ENCODE peak calls at places on chromosome 9, in four cellular contexts. One of them, this sample, is unnamed.

GRCh38 chr9:128006360-128007024 is 25.7 kb upstream of the EEIG1 start:
- DNase-seq in upper lobe of right lung: no peak
- DNase-seq in astrocyte: peak; percentile 31
- DNase-seq in lower lobe of right lung: no peak
- DNase-seq in this sample: no peak

GRCh38 chr9:91972711-91973110 is 22.7 kb upstream of the ROR2 start:
- DNase-seq in upper lobe of right lung: no peak
- DNase-seq in astrocyte: no peak
- DNase-seq in lower lobe of right lung: no peak
- DNase-seq in this sample: no peak

GRCh38 chr9:110919609-110920008 is 118.7 kb downstream of the LPAR1 start:
- DNase-seq in upper lobe of right lung: no peak
- DNase-seq in astrocyte: peak; percentile 79
- DNase-seq in lower lobe of right lung: no peak
- DNase-seq in this sample: no peak

GRCh38 chr9:110351009-110351467 is 13.4 kb upstream of the TXNDC8 start:
- DNase-seq in upper lobe of right lung: no peak
- DNase-seq in astrocyte: peak; percentile 87
- DNase-seq in lower lobe of right lung: no peak
- DNase-seq in this sample: no peak

GRCh38 chr9:16119261-16119660 is 566.4 kb downstream of the CCDC171 start:
- DNase-seq in upper lobe of right lung: no peak
- DNase-seq in astrocyte: no peak
- DNase-seq in lower lobe of right lung: no peak
- DNase-seq in this sample: no peak

GRCh38 chr9:75852746-75853145 is 37.7 kb upstream of the PCSK5 start:
- DNase-seq in upper lobe of right lung: no peak
- DNase-seq in astrocyte: no peak
- DNase-seq in lower lobe of right lung: no peak
- DNase-seq in this sample: no peak

GRCh38 chr9:272251-273213 is 57.9 kb downstream of the DOCK8 start:
- DNase-seq in upper lobe of right lung: no peak
- DNase-seq in astrocyte: no peak
- DNase-seq in lower lobe of right lung: peak; percentile 56
- DNase-seq in this sample: no peak

GRCh38 chr9:6239048-6239461 is 23.4 kb downstream of the IL33 start:
- DNase-seq in upper lobe of right lung: no peak
- DNase-seq in astrocyte: no peak
- DNase-seq in lower lobe of right lung: no peak
- DNase-seq in this sample: peak; percentile 29

GRCh38 chr9:118961857-118962256 is 407.4 kb downstream of the BRINP1 start:
- DNase-seq in upper lobe of right lung: no peak
- DNase-seq in astrocyte: peak; percentile 92
- DNase-seq in lower lobe of right lung: no peak
- DNase-seq in this sample: no peak

GRCh38 chr9:69456201-69456600 is 131.2 kb downstream of the ENTREP1 start:
- DNase-seq in upper lobe of right lung: no peak
- DNase-seq in astrocyte: no peak
- DNase-seq in lower lobe of right lung: no peak
- DNase-seq in this sample: no peak

GRCh38 chr9:137085918-137086530 is 761 bp upstream of the MAN1B1 start:
- DNase-seq in upper lobe of right lung: no peak
- DNase-seq in astrocyte: no peak
- DNase-seq in lower lobe of right lung: peak; percentile 71
- DNase-seq in this sample: peak; percentile 79

GRCh38 chr9:7983361-7983974 is 183.9 kb upstream of the DMAC1 start:
- DNase-seq in upper lobe of right lung: no peak
- DNase-seq in astrocyte: no peak
- DNase-seq in lower lobe of right lung: no peak
- DNase-seq in this sample: no peak

GRCh38 chr9:136529516-136530471 is 16.1 kb downstream of the NOTCH1 start:
- DNase-seq in upper lobe of right lung: no peak
- DNase-seq in astrocyte: no peak
- DNase-seq in lower lobe of right lung: no peak
- DNase-seq in this sample: no peak

GRCh38 chr9:18437315-18438200 is 36.4 kb upstream of the ADAMTSL1 start:
- DNase-seq in upper lobe of right lung: no peak
- DNase-seq in astrocyte: peak; percentile 34
- DNase-seq in lower lobe of right lung: no peak
- DNase-seq in this sample: no peak

GRCh38 chr9:120854596-120855327 is 12.0 kb upstream of the PSMD5 start:
- DNase-seq in upper lobe of right lung: no peak
- DNase-seq in astrocyte: no peak
- DNase-seq in lower lobe of right lung: no peak
- DNase-seq in this sample: no peak

GRCh38 chr9:35564658-35565061 is 40.4 kb upstream of the TESK1 start:
- DNase-seq in upper lobe of right lung: no peak
- DNase-seq in astrocyte: no peak
- DNase-seq in lower lobe of right lung: no peak
- DNase-seq in this sample: no peak

GRCh38 chr9:86353591-86354047 is 591 bp downstream of the TUT7 start:
- DNase-seq in upper lobe of right lung: no peak
- DNase-seq in astrocyte: no peak
- DNase-seq in lower lobe of right lung: no peak
- DNase-seq in this sample: peak; percentile 32

GRCh38 chr9:27407966-27408365 is 111.0 kb upstream of the EQTN start:
- DNase-seq in upper lobe of right lung: no peak
- DNase-seq in astrocyte: peak; percentile 46
- DNase-seq in lower lobe of right lung: no peak
- DNase-seq in this sample: no peak

GRCh38 chr9:116027511-116027910 is 126.1 kb upstream of the PAPPA start:
- DNase-seq in upper lobe of right lung: no peak
- DNase-seq in astrocyte: peak; percentile 80
- DNase-seq in lower lobe of right lung: no peak
- DNase-seq in this sample: no peak

GRCh38 chr9:79701651-79702050 is 129.9 kb downstream of the TLE4 start:
- DNase-seq in upper lobe of right lung: no peak
- DNase-seq in astrocyte: no peak
- DNase-seq in lower lobe of right lung: peak; percentile 65
- DNase-seq in this sample: no peak

GRCh38 chr9:16735000-16735399 is 135.5 kb downstream of the BNC2 start:
- DNase-seq in upper lobe of right lung: no peak
- DNase-seq in astrocyte: no peak
- DNase-seq in lower lobe of right lung: no peak
- DNase-seq in this sample: no peak

GRCh38 chr9:93134018-93134739 is at the start of gene NINJ1:
- DNase-seq in upper lobe of right lung: peak; percentile 89
- DNase-seq in astrocyte: peak; percentile 54
- DNase-seq in lower lobe of right lung: peak; percentile 81
- DNase-seq in this sample: peak; percentile 52

GRCh38 chr9:108565651-108566378 is 290.0 kb downstream of the ACTL7B start:
- DNase-seq in upper lobe of right lung: no peak
- DNase-seq in astrocyte: peak; percentile 67
- DNase-seq in lower lobe of right lung: no peak
- DNase-seq in this sample: peak; percentile 63

GRCh38 chr9:134606951-134607733 is 34.5 kb upstream of the COL5A1 start:
- DNase-seq in upper lobe of right lung: no peak
- DNase-seq in astrocyte: peak; percentile 32
- DNase-seq in lower lobe of right lung: no peak
- DNase-seq in this sample: peak; percentile 29

GRCh38 chr9:97591535-97591934 is 41.6 kb downstream of the TSTD2 start:
- DNase-seq in upper lobe of right lung: no peak
- DNase-seq in astrocyte: no peak
- DNase-seq in lower lobe of right lung: no peak
- DNase-seq in this sample: no peak

GRCh38 chr9:115694014-115694413 is 459.6 kb upstream of the PAPPA start:
- DNase-seq in upper lobe of right lung: no peak
- DNase-seq in astrocyte: peak; percentile 86
- DNase-seq in lower lobe of right lung: no peak
- DNase-seq in this sample: peak; percentile 38

GRCh38 chr9:113274474-113275146 is 762 bp downstream of the CDC26 start:
- DNase-seq in upper lobe of right lung: no peak
- DNase-seq in astrocyte: peak; percentile 33
- DNase-seq in lower lobe of right lung: no peak
- DNase-seq in this sample: no peak

GRCh38 chr9:82024931-82025330 is 36.4 kb downstream of the SPATA31D1 start:
- DNase-seq in upper lobe of right lung: no peak
- DNase-seq in astrocyte: peak; percentile 71
- DNase-seq in lower lobe of right lung: no peak
- DNase-seq in this sample: no peak

GRCh38 chr9:37425298-37425752 is 2.8 kb downstream of the GRHPR start:
- DNase-seq in upper lobe of right lung: no peak
- DNase-seq in astrocyte: no peak
- DNase-seq in lower lobe of right lung: no peak
- DNase-seq in this sample: no peak
- H3K4me1 ChIP-seq in upper lobe of right lung: peaks cover 23% of the 10 kb centered on the region
- H3K4me1 ChIP-seq in astrocyte: peaks cover 30% of the 10 kb centered on the region
- H3K4me1 ChIP-seq in lower lobe of right lung: peaks cover 25% of the 10 kb centered on the region
- H3K4me1 ChIP-seq in this sample: peaks cover 14% of the 10 kb centered on the region

GRCh38 chr9:73050062-73050814 is 97.4 kb upstream of the ALDH1A1 start:
- DNase-seq in upper lobe of right lung: no peak
- DNase-seq in astrocyte: peak; percentile 32
- DNase-seq in lower lobe of right lung: no peak
- DNase-seq in this sample: no peak
- H3K4me3 ChIP-seq in upper lobe of right lung: no peak overlapping the region
- H3K4me3 ChIP-seq in astrocyte: no peak overlapping the region
- H3K4me3 ChIP-seq in lower lobe of right lung: no peak overlapping the region
- H3K4me3 ChIP-seq in this sample: no peak overlapping the region

GRCh38 chr9:10804486-10804885 is 191.7 kb upstream of the PTPRD start:
- DNase-seq in upper lobe of right lung: no peak
- DNase-seq in astrocyte: no peak
- DNase-seq in lower lobe of right lung: no peak
- DNase-seq in this sample: no peak

GRCh38 chr9:10806873-10807272 is 194.1 kb upstream of the PTPRD start:
- DNase-seq in upper lobe of right lung: no peak
- DNase-seq in astrocyte: no peak
- DNase-seq in lower lobe of right lung: no peak
- DNase-seq in this sample: no peak
- H3K4me1 ChIP-seq in upper lobe of right lung: no peaks in the 10 kb centered on the region
- H3K4me1 ChIP-seq in astrocyte: no peaks in the 10 kb centered on the region
- H3K4me1 ChIP-seq in lower lobe of right lung: no peaks in the 10 kb centered on the region
- H3K4me1 ChIP-seq in this sample: no peaks in the 10 kb centered on the region

DNA sequence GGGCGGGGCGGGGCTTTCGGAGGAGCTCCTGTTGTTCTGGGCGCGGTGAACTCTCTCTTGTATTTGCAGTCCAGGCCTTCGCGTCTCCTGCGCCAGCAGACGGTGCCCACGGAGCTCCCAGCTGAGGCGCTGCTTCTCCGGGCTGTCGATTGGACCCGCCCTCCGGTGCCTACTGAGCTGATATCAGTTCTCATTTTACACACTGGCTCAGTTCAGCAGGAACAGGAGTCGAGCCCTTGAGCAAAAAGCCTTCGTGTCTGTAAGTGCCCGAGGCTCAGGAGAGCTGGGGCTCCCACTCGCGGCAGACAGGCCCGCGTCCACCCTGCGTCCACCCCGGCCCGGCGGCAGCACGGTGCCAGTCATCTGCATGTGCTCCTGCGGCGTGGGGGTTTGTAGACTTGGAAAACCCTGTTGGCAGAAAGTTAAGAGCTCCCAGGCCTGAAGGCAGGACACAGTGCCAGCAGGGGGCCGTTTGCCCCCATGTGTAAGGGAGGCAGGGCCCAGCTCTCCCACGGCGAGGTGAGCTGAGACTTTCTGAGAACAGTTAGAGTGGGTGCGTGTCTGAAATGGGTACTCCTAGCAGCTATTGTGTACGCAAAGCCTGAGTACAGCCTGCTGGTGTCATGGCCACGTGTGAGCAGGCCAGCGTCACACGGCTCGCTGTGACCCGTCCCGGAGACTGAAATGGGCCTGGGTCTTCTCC is 231.5 kb downstream of the FANCC start:
- DNase-seq in upper lobe of right lung: peak; percentile 62
- DNase-seq in astrocyte: no peak
- DNase-seq in lower lobe of right lung: no peak
- DNase-seq in this sample: no peak
- H3K4me3 ChIP-seq in upper lobe of right lung: no peak overlapping the region
- H3K4me3 ChIP-seq in astrocyte: no peak overlapping the region
- H3K4me3 ChIP-seq in lower lobe of right lung: no peak overlapping the region
- H3K4me3 ChIP-seq in this sample: no peak overlapping the region

GRCh38 chr9:123128591-123128990 is 95.1 kb downstream of the GPR21 start:
- DNase-seq in upper lobe of right lung: no peak
- DNase-seq in astrocyte: no peak
- DNase-seq in lower lobe of right lung: no peak
- DNase-seq in this sample: no peak

GRCh38 chr9:123131258-123131657 is 97.8 kb downstream of the GPR21 start:
- DNase-seq in upper lobe of right lung: no peak
- DNase-seq in astrocyte: peak; percentile 73
- DNase-seq in lower lobe of right lung: no peak
- DNase-seq in this sample: no peak

GRCh38 chr9:123129411-123129810 is 95.9 kb downstream of the GPR21 start:
- DNase-seq in upper lobe of right lung: no peak
- DNase-seq in astrocyte: no peak
- DNase-seq in lower lobe of right lung: no peak
- DNase-seq in this sample: no peak

GRCh38 chr9:123131993-123132392 is 98.5 kb downstream of the GPR21 start:
- DNase-seq in upper lobe of right lung: no peak
- DNase-seq in astrocyte: peak; percentile 35
- DNase-seq in lower lobe of right lung: no peak
- DNase-seq in this sample: no peak

DNA sequence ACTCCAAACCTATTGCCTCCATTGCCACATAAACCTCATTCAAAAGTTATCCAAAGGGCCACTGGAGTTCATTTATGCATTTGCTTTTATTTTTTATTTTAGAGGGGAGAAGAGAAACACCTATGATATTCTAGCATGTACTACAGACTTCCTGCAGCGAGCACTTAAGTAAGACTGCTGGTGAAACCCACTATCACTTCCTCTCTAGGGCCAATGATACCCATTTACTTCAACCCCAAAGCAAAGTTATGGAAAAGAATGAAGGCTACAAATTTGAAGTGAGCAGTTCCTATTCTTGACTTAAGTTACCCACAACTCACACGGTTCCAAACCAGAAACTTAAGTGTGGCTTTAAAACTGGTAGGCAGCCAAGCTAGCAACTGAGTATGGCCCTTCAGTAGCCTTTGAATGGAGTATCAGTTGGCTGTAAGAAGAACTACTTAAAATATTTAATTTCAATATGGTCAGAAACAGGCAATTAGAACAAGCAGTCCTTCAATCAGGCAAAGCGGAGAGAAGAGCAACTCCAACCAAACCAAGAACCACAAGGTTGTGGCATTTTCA is 94.1 kb downstream of the GPR21 start:
- DNase-seq in upper lobe of right lung: no peak
- DNase-seq in astrocyte: no peak
- DNase-seq in lower lobe of right lung: no peak
- DNase-seq in this sample: no peak
- H3K4me1 ChIP-seq in upper lobe of right lung: no peaks in the 10 kb centered on the region
- H3K4me1 ChIP-seq in astrocyte: no peaks in the 10 kb centered on the region
- H3K4me1 ChIP-seq in lower lobe of right lung: no peaks in the 10 kb centered on the region
- H3K4me1 ChIP-seq in this sample: peaks cover 19% of the 10 kb centered on the region

GRCh38 chr9:70601000-70601929 is 186.8 kb upstream of the KLF9 start:
- DNase-seq in upper lobe of right lung: peak; percentile 91
- DNase-seq in astrocyte: peak; percentile 100
- DNase-seq in lower lobe of right lung: peak; percentile 86
- DNase-seq in this sample: no peak
- H3K4me3 ChIP-seq in upper lobe of right lung: no peak overlapping the region
- H3K4me3 ChIP-seq in astrocyte: peak overlapping the region; percentile 29
- H3K4me3 ChIP-seq in lower lobe of right lung: peak overlapping the region; percentile 10
- H3K4me3 ChIP-seq in this sample: no peak overlapping the region